ENCODE peak calls at places on chromosomes 2 and 18, in eight cellular contexts. One of them, this sample, is unnamed.

GRCh38 chr2:169716229-169716886 is 17.3 kb upstream of the KLHL23 start:
- DNase-seq in T-helper 9 cell: no peak
- DNase-seq in pancreas: peak
- DNase-seq in AG04450: peak
- DNase-seq in EL: peak
- DNase-seq in left lobe of liver: no peak
- DNase-seq in GM23338: no peak
- DNase-seq in GM20000: no peak
- DNase-seq in this sample: no peak

GRCh38 chr2:72139471-72139870 is 8.2 kb downstream of the CYP26B1 start:
- DNase-seq in T-helper 9 cell: no peak
- DNase-seq in pancreas: no peak
- DNase-seq in AG04450: no peak
- DNase-seq in EL: no peak
- DNase-seq in left lobe of liver: no peak
- DNase-seq in GM23338: no peak
- DNase-seq in GM20000: no peak
- DNase-seq in this sample: no peak

GRCh38 chr2:190443778-190444481 is 35.8 kb downstream of the MFSD6 start:
- DNase-seq in T-helper 9 cell: no peak
- DNase-seq in pancreas: no peak
- DNase-seq in AG04450: peak
- DNase-seq in EL: no peak
- DNase-seq in left lobe of liver: no peak
- DNase-seq in GM23338: no peak
- DNase-seq in GM20000: no peak
- DNase-seq in this sample: no peak

GRCh38 chr18:75276813-75277628 is 66.4 kb downstream of the TSHZ1 start:
- DNase-seq in T-helper 9 cell: no peak
- DNase-seq in pancreas: no peak
- DNase-seq in AG04450: no peak
- DNase-seq in EL: peak
- DNase-seq in left lobe of liver: no peak
- DNase-seq in GM23338: peak
- DNase-seq in GM20000: no peak
- DNase-seq in this sample: no peak

GRCh38 chr2:229340086-229340760 is 69.1 kb upstream of the PID1 start:
- DNase-seq in T-helper 9 cell: no peak
- DNase-seq in pancreas: no peak
- DNase-seq in AG04450: no peak
- DNase-seq in EL: peak
- DNase-seq in left lobe of liver: no peak
- DNase-seq in GM23338: no peak
- DNase-seq in GM20000: no peak
- DNase-seq in this sample: no peak

GRCh38 chr2:24763843-24764242 is 29.3 kb downstream of the PTRHD1 start:
- DNase-seq in T-helper 9 cell: no peak
- DNase-seq in pancreas: no peak
- DNase-seq in AG04450: no peak
- DNase-seq in EL: no peak
- DNase-seq in left lobe of liver: no peak
- DNase-seq in GM23338: no peak
- DNase-seq in GM20000: no peak
- DNase-seq in this sample: no peak

GRCh38 chr2:230893338-230893737 is 28.6 kb downstream of the ITM2C start:
- DNase-seq in T-helper 9 cell: no peak
- DNase-seq in pancreas: no peak
- DNase-seq in AG04450: no peak
- DNase-seq in EL: no peak
- DNase-seq in left lobe of liver: no peak
- DNase-seq in GM23338: peak
- DNase-seq in GM20000: peak
- DNase-seq in this sample: no peak

GRCh38 chr18:53991805-53992204 is 232.7 kb downstream of the MBD2 start:
- DNase-seq in T-helper 9 cell: no peak
- DNase-seq in pancreas: no peak
- DNase-seq in AG04450: no peak
- DNase-seq in EL: peak
- DNase-seq in left lobe of liver: no peak
- DNase-seq in GM23338: no peak
- DNase-seq in GM20000: no peak
- DNase-seq in this sample: no peak

GRCh38 chr18:31498450-31499156 is 626 bp downstream of the DSG2 start:
- DNase-seq in T-helper 9 cell: no peak
- DNase-seq in pancreas: no peak
- DNase-seq in AG04450: no peak
- DNase-seq in EL: no peak
- DNase-seq in left lobe of liver: no peak
- DNase-seq in GM23338: peak
- DNase-seq in GM20000: peak
- DNase-seq in this sample: no peak

GRCh38 chr2:242020196-242021004 is 150.9 kb downstream of the RTP5 start:
- DNase-seq in T-helper 9 cell: no peak
- DNase-seq in pancreas: no peak
- DNase-seq in AG04450: no peak
- DNase-seq in EL: peak
- DNase-seq in left lobe of liver: peak
- DNase-seq in GM23338: no peak
- DNase-seq in GM20000: no peak
- DNase-seq in this sample: peak

GRCh38 chr2:85430780-85431601 is 12.5 kb downstream of the SH2D6 start:
- DNase-seq in T-helper 9 cell: no peak
- DNase-seq in pancreas: no peak
- DNase-seq in AG04450: no peak
- DNase-seq in EL: no peak
- DNase-seq in left lobe of liver: no peak
- DNase-seq in GM23338: peak
- DNase-seq in GM20000: no peak
- DNase-seq in this sample: peak

GRCh38 chr18:57466307-57466706 is 31.1 kb downstream of the ONECUT2 start:
- DNase-seq in T-helper 9 cell: no peak
- DNase-seq in pancreas: no peak
- DNase-seq in AG04450: no peak
- DNase-seq in EL: no peak
- DNase-seq in left lobe of liver: peak
- DNase-seq in GM23338: no peak
- DNase-seq in GM20000: no peak
- DNase-seq in this sample: no peak

GRCh38 chr18:34977787-34978532 is 63.3 kb upstream of the MAPRE2 start:
- DNase-seq in T-helper 9 cell: peak
- DNase-seq in pancreas: peak
- DNase-seq in AG04450: no peak
- DNase-seq in EL: peak
- DNase-seq in left lobe of liver: peak
- DNase-seq in GM23338: peak
- DNase-seq in GM20000: peak
- DNase-seq in this sample: peak